ENCODE peak calls at places on chromosomes 16 and 17, in four cellular contexts. K is CD4-positive, alpha-beta T cell; Q is uterus; X is activated B cell treated with CpG ODN at 0.5 μM for 24 hours. W is an unnamed sample.

GRCh38 chr16:12229759-12230594 is 253.4 kb downstream of the SNX29 start:
- DNase-seq in K (no peak), X (no peak), Q (no peak), W (no peak)

GRCh38 chr17:74601944-74602572 is 10.0 kb upstream of the CD300LD start:
- DNase-seq in Q (no peak), K (peak), X (no peak), W (peak)

GRCh38 chr17:65371702-65372101 is 189.7 kb downstream of the AXIN2 start:
- DNase-seq in Q (no peak), X (no peak), K (no peak), W (no peak)

GRCh38 chr16:23947838-23948237 is 112.1 kb downstream of the PRKCB start:
- DNase-seq in X (no peak), K (no peak), Q (no peak), W (no peak)

GRCh38 chr16:27628216-27628945 is 78.4 kb downstream of the KATNIP start:
- DNase-seq in K (no peak), X (no peak), Q (no peak), W (no peak)

GRCh38 chr17:57475786-57476185 is 219.5 kb downstream of the MSI2 start:
- DNase-seq in X (no peak), K (no peak), Q (no peak), W (no peak)

GRCh38 chr17:59367657-59368045 is 36.2 kb downstream of the YPEL2 start:
- DNase-seq in X (no peak), Q (no peak), K (no peak), W (no peak)

GRCh38 chr17:66459811-66460270 is 157.4 kb downstream of the PRKCA start:
- DNase-seq in K (no peak), Q (peak), X (no peak), W (no peak)

GRCh38 chr16:75566889-75567255 is 693 bp downstream of the GABARAPL2 start:
- DNase-seq in Q (no peak), X (no peak), K (peak), W (peak)

GRCh38 chr16:55701442-55702319 is 45.9 kb downstream of the SLC6A2 start:
- DNase-seq in X (no peak), Q (peak), K (peak), W (peak)
- TF ChIP-seq CTCF in X (no peak), Q (peak), K (no peak), W (peak)

GRCh38 chr17:62692721-62693431 is 65.4 kb downstream of the MRC2 start:
- DNase-seq in X (no peak), K (no peak), Q (no peak), W (peak)
- TF ChIP-seq CTCF in X (no peak), K (no peak), Q (peak), W (peak)

DNA sequence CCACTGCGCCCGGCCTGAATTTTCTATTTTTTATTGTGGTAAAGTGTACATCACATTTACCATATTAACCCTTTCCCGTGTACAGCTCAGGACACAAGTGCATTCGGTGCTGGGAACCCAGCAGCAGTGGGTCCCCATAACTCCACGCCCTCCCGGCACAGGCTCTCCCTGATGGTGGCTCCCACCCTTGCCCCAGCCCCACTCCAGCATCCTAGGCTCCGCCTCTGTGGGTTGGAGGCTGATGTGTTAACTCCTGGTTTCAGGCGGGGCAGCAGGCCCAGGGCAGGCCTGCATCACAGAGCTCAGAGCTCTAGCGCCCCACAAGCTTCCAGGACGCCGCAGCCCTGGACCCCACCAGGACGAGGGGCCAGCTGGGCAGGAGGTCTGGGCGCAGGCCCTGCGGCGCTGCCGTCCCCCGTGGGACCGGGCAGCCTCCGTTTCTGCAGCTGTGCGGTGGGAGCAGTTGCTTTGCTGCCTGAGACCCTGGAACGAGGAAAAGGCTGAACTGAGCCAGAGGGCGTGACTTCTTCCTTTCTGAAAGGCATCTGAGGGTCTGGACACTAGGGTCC is 19.6 kb downstream of the ZFPM1 start:
- DNase-seq in K (no peak), Q (peak), X (no peak), W (no peak)
- TF ChIP-seq CTCF in K (no peak), Q (no peak), X (no peak), W (no peak)

GRCh38 chr17:43090022-43090421 is 35.1 kb downstream of the BRCA1 start:
- DNase-seq in X (no peak), K (no peak), Q (no peak), W (no peak)

GRCh38 chr17:43079578-43080302 is 45.4 kb downstream of the BRCA1 start:
- DNase-seq in X (no peak), K (no peak), Q (no peak), W (no peak)

DNA sequence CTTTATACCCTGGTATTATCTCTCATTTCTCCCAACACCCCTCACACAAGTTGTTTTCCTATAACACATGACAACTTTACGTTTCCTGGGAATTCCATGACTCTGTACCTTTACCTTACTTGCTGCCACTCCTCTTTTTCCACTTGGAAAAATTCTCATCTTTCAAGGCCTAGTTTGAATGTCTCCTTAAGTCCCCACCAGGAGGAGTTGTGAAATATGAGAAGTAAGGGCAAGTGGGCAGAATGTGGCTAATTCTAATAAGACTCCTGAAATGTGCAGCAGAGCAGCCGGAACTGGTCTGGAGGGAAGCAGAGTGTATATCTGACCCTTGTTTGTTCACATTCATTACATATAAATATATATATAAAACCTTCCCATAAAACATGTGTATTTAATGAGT is 39.7 kb downstream of the BRCA1 start:
- DNase-seq in Q (no peak), X (no peak), K (no peak), W (no peak)
- TF ChIP-seq CTCF in Q (no peak), X (no peak), K (no peak), W (no peak)

GRCh38 chr16:86527366-86527765 is 17.0 kb downstream of the FOXF1 start:
- DNase-seq in Q (no peak), K (no peak), X (no peak), W (no peak)
- TF ChIP-seq CTCF in Q (no peak), K (no peak), X (no peak), W (no peak)

DNA sequence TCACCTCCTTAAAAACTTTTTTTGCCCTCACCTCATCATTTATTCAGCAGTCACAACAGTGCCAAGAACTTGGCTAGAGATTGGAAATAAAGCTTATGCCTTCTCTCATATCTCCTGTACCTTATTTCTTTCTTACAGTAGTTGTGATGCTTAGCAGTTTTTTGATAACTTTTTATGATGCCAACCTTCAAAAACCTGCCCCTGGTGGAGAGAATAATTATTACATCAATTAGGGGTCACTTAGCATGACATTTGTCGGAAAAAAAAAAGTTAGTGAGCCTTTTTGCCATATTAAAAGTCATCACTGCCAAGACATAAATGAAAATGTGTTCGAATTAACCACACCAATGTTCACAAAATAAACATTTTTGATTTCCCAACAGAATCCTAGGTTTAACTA is 296.6 kb downstream of the WWOX start:
- DNase-seq in X (no peak), K (no peak), Q (no peak), W (no peak)
- TF ChIP-seq CTCF in X (no peak), K (peak), Q (no peak), W (peak)

GRCh38 chr16:22141746-22142145 is 20.6 kb upstream of the SDR42E2 start:
- DNase-seq in Q (no peak), K (no peak), X (no peak), W (peak)
- TF ChIP-seq CTCF in Q (no peak), K (no peak), X (no peak), W (peak)

GRCh38 chr16:47045023-47045422 is 71.5 kb upstream of the DNAJA2 start:
- DNase-seq in X (no peak), K (no peak), Q (no peak), W (no peak)
- TF ChIP-seq CTCF in X (no peak), K (no peak), Q (no peak), W (no peak)

DNA sequence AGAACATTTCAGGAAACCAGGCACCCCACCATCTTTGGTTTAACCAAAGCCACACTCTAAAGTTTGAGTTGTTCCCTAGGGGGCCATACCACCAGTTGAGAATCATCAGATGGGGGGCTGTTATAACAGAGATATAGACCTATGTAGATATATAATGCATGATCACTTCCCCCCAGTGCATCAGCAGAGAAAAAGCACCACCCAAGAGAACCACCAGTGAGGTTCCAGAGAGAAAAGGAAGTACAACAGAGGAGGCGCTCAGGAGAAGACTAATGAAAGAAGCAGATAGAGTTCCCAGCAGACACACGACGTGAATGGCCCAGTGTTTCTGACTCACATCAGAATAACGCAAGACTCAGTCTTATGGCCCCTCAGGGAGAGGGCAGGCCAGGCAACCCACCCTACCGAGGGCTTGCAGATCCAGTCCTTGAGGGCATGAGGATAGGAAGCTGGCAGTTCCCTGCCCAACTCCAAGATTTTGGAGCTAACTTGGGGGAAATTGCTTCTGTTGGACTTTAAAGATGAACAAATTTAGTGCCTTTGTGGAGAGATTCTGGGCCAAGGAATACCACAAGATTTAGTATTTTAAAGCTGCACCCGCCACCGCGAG is 53.3 kb downstream of the AIPL1 start:
- DNase-seq in Q (no peak), X (no peak), K (no peak), W (no peak)
- TF ChIP-seq CTCF in Q (no peak), X (no peak), K (no peak), W (no peak)